ENCODE peak calls at places on chromosome 13, in nine cellular contexts. Z is stimulated activated CD4-positive, alpha-beta T cell treated with anti-CD3 and anti-CD28 coated beads, Interleukin-1b, Interleukin-23, amount 100 ng/mL, for 1 hour; K is hippocampal formation; U is stimulated activated CD8-positive, alpha-beta memory T cell treated with anti-CD3 and anti-CD28 coated beads, Interleukin-2, amount 100 ng/mL, for 48 hours; G is NAMALWA; A is activated CD4-positive, alpha-beta T cell treated with anti-CD3 and anti-CD28 coated beads, Interleukin-2, amount 50 U/mL, for 24 hours; L is GM03348; S is cardiac fibroblast; V is LoVo. I is an unnamed sample.

GRCh38 chr13:36919206-36919832 is 719 bp downstream of the SMAD9 start:
- DNase-seq in K (peak; percentile 21), A (no peak), G (no peak), U (no peak), V (no peak), Z (no peak), L (peak; percentile 57), S (peak; percentile 4), I (no peak)

GRCh38 chr13:107277911-107278310 is 710.0 kb upstream of the ARGLU1 start:
- DNase-seq in G (no peak), U (no peak), A (no peak), L (no peak), Z (no peak), V (no peak), S (no peak), K (no peak), I (no peak)

GRCh38 chr13:112896736-112897602 is 72.0 kb upstream of the MCF2L start:
- DNase-seq in Z (no peak), V (no peak), S (no peak), K (no peak), L (no peak), A (no peak), U (no peak), G (no peak), I (no peak)

GRCh38 chr13:41708648-41709175 is 251.4 kb downstream of the RGCC start:
- DNase-seq in Z (no peak), S (no peak), K (no peak), A (no peak), L (peak; percentile 22), G (no peak), U (no peak), V (no peak), I (no peak)

GRCh38 chr13:26494591-26494990 is 62.9 kb upstream of the WASF3 start:
- DNase-seq in V (no peak), K (no peak), U (no peak), Z (no peak), L (no peak), G (no peak), A (no peak), S (no peak), I (no peak)

GRCh38 chr13:33281951-33282595 is 3.5 kb downstream of the STARD13 start:
- DNase-seq in A (no peak), U (no peak), L (peak; percentile 18), Z (no peak), K (no peak), S (peak; percentile 87), G (no peak), V (no peak), I (no peak)

GRCh38 chr13:99855516-99855915 is 116.1 kb downstream of the ZIC5 start:
- DNase-seq in A (no peak), G (no peak), K (no peak), S (no peak), Z (no peak), L (no peak), U (no peak), V (no peak), I (no peak)

GRCh38 chr13:90232291-90232690 is 1115.2 kb upstream of the MIR17HG start:
- DNase-seq in Z (no peak), U (no peak), L (no peak), G (no peak), A (no peak), S (no peak), K (no peak), V (no peak), I (no peak)

GRCh38 chr13:24097667-24098066 is 62.9 kb upstream of the SPATA13 start:
- DNase-seq in L (no peak), U (peak; percentile 7), A (no peak), S (no peak), Z (no peak), V (no peak), K (no peak), G (no peak), I (no peak)

GRCh38 chr13:106530209-106530906 is 5.1 kb downstream of the EFNB2 start:
- DNase-seq in S (no peak), U (no peak), Z (no peak), K (no peak), L (no peak), A (no peak), G (no peak), V (no peak), I (no peak)

GRCh38 chr13:30832845-30833332 is 73.2 kb upstream of the MEDAG start:
- DNase-seq in A (peak; percentile 9), K (no peak), G (peak; percentile 10), S (peak; percentile 70), U (peak; percentile 25), Z (peak; percentile 16), L (no peak), V (peak; percentile 96), I (no peak)

GRCh38 chr13:94073006-94073744 is 406.3 kb downstream of the DCT start:
- DNase-seq in L (peak; percentile 73), U (no peak), V (no peak), G (no peak), A (no peak), Z (no peak), K (no peak), S (peak; percentile 66), I (no peak)

GRCh38 chr13:50189450-50189849 is 174.2 kb downstream of the KCNRG start:
- DNase-seq in A (no peak), V (no peak), S (no peak), K (no peak), L (no peak), U (no peak), G (peak; percentile 22), Z (no peak), I (no peak)

GRCh38 chr13:39012608-39013007 is 22.0 kb upstream of the STOML3 start:
- DNase-seq in K (no peak), G (no peak), U (no peak), A (no peak), S (no peak), Z (no peak), V (no peak), L (no peak), I (no peak)

GRCh38 chr13:35858665-35859064 is 272.5 kb downstream of the DCLK1 start:
- DNase-seq in S (peak; percentile 28), U (no peak), L (no peak), Z (no peak), V (no peak), A (no peak), G (no peak), K (no peak), I (no peak)

GRCh38 chr13:92345627-92346026 is 881.0 kb upstream of the GPC6 start:
- DNase-seq in A (no peak), V (no peak), U (no peak), K (no peak), L (no peak), S (no peak), G (no peak), Z (no peak), I (no peak)

GRCh38 chr13:20182231-20182846 is 10.4 kb downstream of the GJB2 start:
- DNase-seq in K (peak; percentile 36), U (no peak), L (peak; percentile 86), V (peak; percentile 76), A (no peak), G (peak; percentile 86), S (peak; percentile 82), Z (no peak), I (no peak)

GRCh38 chr13:27057817-27058216 is 113.8 kb downstream of the USP12 start:
- DNase-seq in S (no peak), K (no peak), Z (no peak), A (no peak), V (no peak), U (no peak), G (no peak), L (no peak), I (no peak)

GRCh38 chr13:94175076-94175475 is 304.4 kb downstream of the DCT start:
- DNase-seq in A (no peak), Z (no peak), K (no peak), L (no peak), G (no peak), U (no peak), S (no peak), V (no peak), I (no peak)

GRCh38 chr13:40153516-40153915 is 498.1 kb downstream of the COG6 start:
- DNase-seq in L (no peak), U (no peak), K (no peak), Z (no peak), S (no peak), A (no peak), V (no peak), G (peak; percentile 45), I (no peak)

GRCh38 chr13:51734786-51735185 is 69.2 kb downstream of the DHRS12 start:
- DNase-seq in G (no peak), K (no peak), S (no peak), V (no peak), L (peak; percentile 54), A (no peak), Z (no peak), U (no peak), I (no peak)

GRCh38 chr13:24680921-24681585 is 845 bp downstream of the ATP12A start:
- DNase-seq in S (no peak), Z (no peak), K (no peak), U (no peak), V (no peak), G (no peak), A (no peak), L (no peak), I (no peak)

GRCh38 chr13:110413311-110414040 is 106.4 kb downstream of the COL4A2 start:
- DNase-seq in U (no peak), K (no peak), G (no peak), A (no peak), S (no peak), Z (no peak), V (no peak), L (no peak), I (no peak)

GRCh38 chr13:29428310-29428991 is 167.0 kb downstream of the SLC7A1 start:
- DNase-seq in G (no peak), L (peak; percentile 81), A (no peak), Z (no peak), U (no peak), K (no peak), V (peak; percentile 37), S (peak; percentile 14), I (no peak)

GRCh38 chr13:97108535-97108910 is 113.6 kb upstream of the MBNL2 start:
- DNase-seq in Z (no peak), A (no peak), G (no peak), L (peak; percentile 23), V (no peak), U (no peak), S (peak; percentile 66), K (no peak), I (no peak)

GRCh38 chr13:33606692-33607091 is 211.3 kb upstream of the RFC3 start:
- DNase-seq in V (no peak), A (no peak), L (no peak), S (peak; percentile 16), G (no peak), U (no peak), Z (no peak), K (peak; percentile 47), I (no peak)

GRCh38 chr13:28707629-28708427 is 10.9 kb downstream of the SLC46A3 start:
- DNase-seq in A (no peak), S (peak; percentile 85), L (peak; percentile 50), U (no peak), V (no peak), Z (no peak), G (peak; percentile 66), K (peak; percentile 5), I (no peak)

GRCh38 chr13:107301724-107302374 is 733.9 kb upstream of the ARGLU1 start:
- DNase-seq in S (no peak), G (peak; percentile 21), V (no peak), Z (no peak), U (no peak), K (no peak), L (no peak), A (no peak), I (peak; percentile 5)

GRCh38 chr13:21048901-21049655 is 12.3 kb downstream of the LATS2 start:
- DNase-seq in V (no peak), G (no peak), U (no peak), Z (no peak), A (no peak), L (no peak), K (no peak), S (no peak), I (no peak)

GRCh38 chr13:109182777-109183465 is 553.5 kb downstream of the MYO16 start:
- DNase-seq in Z (no peak), S (no peak), L (no peak), A (no peak), G (no peak), V (no peak), U (no peak), K (no peak), I (no peak)

I was measured in iPS DF 6.9.